ENCODE peak calls at places on chromosomes 12 and 14, in ten cellular contexts. K, F, X, N, L, A, V, M, W and O are unnamed samples.

GRCh38 chr12:40078201-40078730 is 27.6 kb downstream of the SLC2A13 start:
- DNase-seq in K (no peak), F (no peak), X (no peak), N (no peak), L (no peak), A (no peak), V (no peak), M (peak; percentile 45), W (no peak), O (no peak)

GRCh38 chr12:88362439-88362838 is 217.8 kb downstream of the KITLG start:
- DNase-seq in K (no peak), F (no peak), X (no peak), N (no peak), L (no peak), A (no peak), V (no peak), M (peak; percentile 28), W (no peak), O (no peak)

GRCh38 chr12:108772247-108772646 is 40.9 kb upstream of the CORO1C start:
- DNase-seq in K (no peak), F (no peak), X (no peak), N (no peak), L (peak; percentile 49), A (no peak), V (no peak), M (no peak), W (no peak), O (no peak)

GRCh38 chr12:116736962-116737773 is 701 bp downstream of the SPRING1 start:
- DNase-seq in K (no peak), F (peak; percentile 37), X (no peak), N (no peak), L (peak; percentile 26), A (no peak), V (no peak), M (no peak), W (no peak), O (no peak)

GRCh38 chr12:7917392-7918267 is 18.4 kb downstream of the SLC2A3 start:
- DNase-seq in K (no peak), F (no peak), X (no peak), N (no peak), L (no peak), A (no peak), V (no peak), M (no peak), W (no peak), O (no peak)

GRCh38 chr12:77686760-77687159 is 143.9 kb upstream of the NAV3 start:
- DNase-seq in K (no peak), F (no peak), X (no peak), N (no peak), L (no peak), A (no peak), V (no peak), M (peak; percentile 21), W (peak; percentile 9), O (no peak)

GRCh38 chr12:66679441-66680069 is 679 bp upstream of the GRIP1 start:
- DNase-seq in K (no peak), F (no peak), X (no peak), N (no peak), L (no peak), A (no peak), V (no peak), M (no peak), W (no peak), O (no peak)

GRCh38 chr14:68762944-68763831 is 29.7 kb downstream of the ZFP36L1 start:
- DNase-seq in K (no peak), F (peak; percentile 51), X (no peak), N (no peak), L (no peak), A (no peak), V (no peak), M (peak; percentile 75), W (no peak), O (no peak)

GRCh38 chr14:61192970-61193369 is 88.2 kb downstream of the TMEM30B start:
- DNase-seq in K (no peak), F (no peak), X (no peak), N (no peak), L (no peak), A (no peak), V (peak; percentile 72), M (peak; percentile 78), W (no peak), O (no peak)

GRCh38 chr14:105903971-105904370 is 377.6 kb downstream of the TMEM121 start:
- DNase-seq in K (no peak), F (no peak), X (no peak), N (no peak), L (no peak), A (no peak), V (no peak), M (no peak), W (no peak), O (no peak)

GRCh38 chr12:54030889-54031860 is 1.7 kb upstream of the HOXC5 start:
- DNase-seq in K (no peak), F (no peak), X (no peak), N (no peak), L (no peak), A (no peak), V (no peak), M (peak; percentile 86), W (no peak), O (no peak)